ENCODE peak calls at places on chromosomes 7 and 10, in five cellular contexts. One of them, this sample, is unnamed. For H3K9me3, the result is how much of the 10 kb centered on the place peaks cover.

GRCh38 chr7:4866528-4867496 is 5.0 kb upstream of the PAPOLB start:
- DNase-seq in psoas muscle: no peak
- DNase-seq in right cardiac atrium: no peak
- DNase-seq in A549: no peak
- DNase-seq in CD4-positive, alpha-beta memory T cell: no peak
- DNase-seq in this sample: no peak

GRCh38 chr10:1625079-1625478 is 112.2 kb downstream of the ADARB2 start:
- DNase-seq in A549: no peak
- DNase-seq in CD4-positive, alpha-beta memory T cell: no peak
- DNase-seq in psoas muscle: no peak
- DNase-seq in right cardiac atrium: no peak
- DNase-seq in this sample: no peak

GRCh38 chr10:32299354-32299980 is 47.5 kb downstream of the EPC1 start:
- DNase-seq in right cardiac atrium: no peak
- DNase-seq in A549: no peak
- DNase-seq in CD4-positive, alpha-beta memory T cell: no peak
- DNase-seq in psoas muscle: no peak
- DNase-seq in this sample: no peak

GRCh38 chr7:2044311-2044882 is 188.3 kb downstream of the MAD1L1 start:
- DNase-seq in A549: no peak
- DNase-seq in right cardiac atrium: no peak
- DNase-seq in CD4-positive, alpha-beta memory T cell: no peak
- DNase-seq in psoas muscle: peak
- DNase-seq in this sample: no peak

GRCh38 chr7:18890134-18890533 is 227.3 kb downstream of the TWIST1 start:
- DNase-seq in A549: no peak
- DNase-seq in CD4-positive, alpha-beta memory T cell: no peak
- DNase-seq in psoas muscle: no peak
- DNase-seq in right cardiac atrium: no peak
- DNase-seq in this sample: peak

GRCh38 chr7:80942261-80943041 is 23.6 kb upstream of the SEMA3C start:
- DNase-seq in CD4-positive, alpha-beta memory T cell: no peak
- DNase-seq in right cardiac atrium: peak
- DNase-seq in A549: peak
- DNase-seq in psoas muscle: peak
- DNase-seq in this sample: peak

GRCh38 chr10:59804220-59804619 is 51.0 kb upstream of the MRLN start:
- DNase-seq in psoas muscle: no peak
- DNase-seq in CD4-positive, alpha-beta memory T cell: no peak
- DNase-seq in A549: no peak
- DNase-seq in right cardiac atrium: no peak
- DNase-seq in this sample: no peak

GRCh38 chr10:62426600-62426999 is 52.4 kb downstream of the ZNF365 start:
- DNase-seq in CD4-positive, alpha-beta memory T cell: no peak
- DNase-seq in psoas muscle: no peak
- DNase-seq in A549: peak
- DNase-seq in right cardiac atrium: no peak
- DNase-seq in this sample: no peak

GRCh38 chr7:127322832-127323231 is 69.7 kb downstream of the ZNF800 start:
- DNase-seq in CD4-positive, alpha-beta memory T cell: no peak
- DNase-seq in A549: no peak
- DNase-seq in psoas muscle: no peak
- DNase-seq in right cardiac atrium: no peak
- DNase-seq in this sample: no peak

GRCh38 chr7:33757563-33758165 is 147.7 kb upstream of the BMPER start:
- DNase-seq in CD4-positive, alpha-beta memory T cell: no peak
- DNase-seq in right cardiac atrium: no peak
- DNase-seq in A549: peak
- DNase-seq in psoas muscle: no peak
- DNase-seq in this sample: no peak

GRCh38 chr10:86651631-86652331 is 2.6 kb upstream of the OPN4 start:
- DNase-seq in CD4-positive, alpha-beta memory T cell: no peak
- DNase-seq in A549: no peak
- DNase-seq in right cardiac atrium: no peak
- DNase-seq in psoas muscle: no peak
- DNase-seq in this sample: no peak

GRCh38 chr10:73110345-73110849 is at the start of gene NUDT13:
- DNase-seq in right cardiac atrium: peak
- DNase-seq in CD4-positive, alpha-beta memory T cell: peak
- DNase-seq in psoas muscle: peak
- DNase-seq in A549: peak
- DNase-seq in this sample: no peak

GRCh38 chr10:62305813-62306212 is 37.2 kb upstream of the RTKN2 start:
- DNase-seq in psoas muscle: no peak
- DNase-seq in A549: no peak
- DNase-seq in CD4-positive, alpha-beta memory T cell: no peak
- DNase-seq in right cardiac atrium: no peak
- DNase-seq in this sample: no peak

GRCh38 chr10:95536894-95537542 is 24.2 kb downstream of the SORBS1 start:
- DNase-seq in A549: no peak
- DNase-seq in CD4-positive, alpha-beta memory T cell: no peak
- DNase-seq in psoas muscle: no peak
- DNase-seq in right cardiac atrium: no peak
- DNase-seq in this sample: no peak

GRCh38 chr7:107999814-108000560 is 3.0 kb downstream of the LAMB1 start:
- DNase-seq in psoas muscle: no peak
- DNase-seq in CD4-positive, alpha-beta memory T cell: no peak
- DNase-seq in right cardiac atrium: no peak
- DNase-seq in A549: no peak
- DNase-seq in this sample: no peak

GRCh38 chr7:103048833-103049232 is 25.8 kb downstream of the FBXL13 start:
- DNase-seq in right cardiac atrium: no peak
- DNase-seq in psoas muscle: no peak
- DNase-seq in CD4-positive, alpha-beta memory T cell: no peak
- DNase-seq in A549: peak
- DNase-seq in this sample: no peak

GRCh38 chr7:29879609-29880008 is 73.3 kb downstream of the WIPF3 start:
- DNase-seq in CD4-positive, alpha-beta memory T cell: no peak
- DNase-seq in psoas muscle: peak
- DNase-seq in right cardiac atrium: no peak
- DNase-seq in A549: no peak
- DNase-seq in this sample: no peak

GRCh38 chr10:78552261-78552811 is 516.4 kb upstream of the ZMIZ1 start:
- DNase-seq in right cardiac atrium: peak
- DNase-seq in A549: no peak
- DNase-seq in psoas muscle: peak
- DNase-seq in CD4-positive, alpha-beta memory T cell: no peak
- DNase-seq in this sample: peak

GRCh38 chr10:123808873-123809272 is 82.7 kb downstream of the CPXM2 start:
- DNase-seq in CD4-positive, alpha-beta memory T cell: no peak
- DNase-seq in A549: peak
- DNase-seq in right cardiac atrium: no peak
- DNase-seq in psoas muscle: no peak
- DNase-seq in this sample: no peak

DNA sequence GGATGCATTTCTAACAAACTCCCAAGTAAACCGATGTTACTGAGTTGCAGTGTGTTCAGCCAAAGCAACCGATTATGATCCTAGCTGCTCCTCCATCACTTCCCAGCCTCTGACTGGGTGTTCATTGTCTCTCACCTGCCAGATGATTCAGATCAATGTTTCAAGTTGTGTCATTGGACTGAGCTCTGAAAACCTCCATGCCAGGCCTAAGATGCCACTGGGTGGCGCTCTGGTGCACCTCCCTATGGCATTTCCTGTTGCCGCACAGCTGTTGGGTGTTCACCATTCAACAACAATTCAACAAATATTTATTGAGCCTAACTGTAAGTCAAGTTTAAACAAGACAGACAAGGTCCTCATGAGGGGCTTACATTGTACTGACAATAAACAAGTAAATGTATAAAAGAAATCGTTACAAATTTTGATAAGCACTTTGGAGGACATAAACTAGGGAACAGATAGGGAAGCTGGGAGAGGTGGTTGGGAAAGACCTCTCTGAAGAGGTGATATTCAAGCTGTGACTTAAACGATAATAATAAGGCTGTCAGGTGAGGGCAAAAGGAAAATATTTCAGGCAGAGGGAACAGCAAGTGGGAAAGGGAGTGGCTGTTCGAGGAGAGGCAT is 22.8 kb downstream of the RGR start:
- DNase-seq in psoas muscle: no peak
- DNase-seq in right cardiac atrium: peak
- DNase-seq in A549: peak
- DNase-seq in CD4-positive, alpha-beta memory T cell: peak
- DNase-seq in this sample: no peak
- H3K27ac ChIP-seq in psoas muscle: no peak
- H3K27ac ChIP-seq in right cardiac atrium: no peak
- H3K27ac ChIP-seq in A549: no peak
- H3K27ac ChIP-seq in CD4-positive, alpha-beta memory T cell: no peak
- H3K27ac ChIP-seq in this sample: no peak

GRCh38 chr7:64603271-64603670 is 40.4 kb upstream of the ZNF680 start:
- DNase-seq in CD4-positive, alpha-beta memory T cell: no peak
- DNase-seq in psoas muscle: no peak
- DNase-seq in right cardiac atrium: no peak
- DNase-seq in A549: no peak
- DNase-seq in this sample: no peak

GRCh38 chr7:64602086-64602485 is 39.2 kb upstream of the ZNF680 start:
- DNase-seq in CD4-positive, alpha-beta memory T cell: no peak
- DNase-seq in psoas muscle: no peak
- DNase-seq in A549: no peak
- DNase-seq in right cardiac atrium: no peak
- DNase-seq in this sample: no peak

GRCh38 chr7:64602518-64602917 is 39.6 kb upstream of the ZNF680 start:
- DNase-seq in A549: no peak
- DNase-seq in psoas muscle: no peak
- DNase-seq in CD4-positive, alpha-beta memory T cell: no peak
- DNase-seq in right cardiac atrium: no peak
- DNase-seq in this sample: no peak

GRCh38 chr7:64608116-64608910 is 45.4 kb upstream of the ZNF680 start:
- DNase-seq in right cardiac atrium: no peak
- DNase-seq in CD4-positive, alpha-beta memory T cell: no peak
- DNase-seq in psoas muscle: no peak
- DNase-seq in A549: no peak
- DNase-seq in this sample: no peak

GRCh38 chr7:64606385-64606784 is 43.5 kb upstream of the ZNF680 start:
- DNase-seq in right cardiac atrium: no peak
- DNase-seq in A549: no peak
- DNase-seq in psoas muscle: no peak
- DNase-seq in CD4-positive, alpha-beta memory T cell: no peak
- DNase-seq in this sample: no peak
- H3K9me3 ChIP-seq in right cardiac atrium: under half
- H3K9me3 ChIP-seq in A549: under half
- H3K9me3 ChIP-seq in psoas muscle: under half
- H3K9me3 ChIP-seq in CD4-positive, alpha-beta memory T cell: under half
- H3K9me3 ChIP-seq in this sample: under half

DNA sequence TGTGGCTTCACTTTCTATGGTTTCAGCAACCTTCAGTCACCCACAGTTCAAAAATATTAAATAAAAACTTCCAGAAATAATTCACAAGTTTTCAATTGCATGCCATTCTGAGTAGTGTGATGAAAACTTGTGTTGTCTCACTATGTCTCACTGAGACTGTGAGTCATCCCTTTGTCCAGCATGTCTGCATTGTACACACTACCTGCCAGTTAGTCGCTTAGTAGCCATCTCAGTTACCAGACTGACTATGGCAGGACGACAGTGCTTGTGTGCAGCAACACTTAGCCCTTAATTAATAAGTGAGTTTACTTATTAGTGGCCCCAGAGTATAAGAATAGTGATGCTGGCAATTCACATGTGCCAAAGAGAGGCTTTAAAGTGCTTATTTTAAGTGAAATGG is 22.5 kb downstream of the CCDC186 start:
- DNase-seq in psoas muscle: no peak
- DNase-seq in CD4-positive, alpha-beta memory T cell: no peak
- DNase-seq in right cardiac atrium: no peak
- DNase-seq in A549: peak
- DNase-seq in this sample: peak
- H3K27ac ChIP-seq in psoas muscle: no peak
- H3K27ac ChIP-seq in CD4-positive, alpha-beta memory T cell: no peak
- H3K27ac ChIP-seq in right cardiac atrium: no peak
- H3K27ac ChIP-seq in A549: peak
- H3K27ac ChIP-seq in this sample: no peak

DNA sequence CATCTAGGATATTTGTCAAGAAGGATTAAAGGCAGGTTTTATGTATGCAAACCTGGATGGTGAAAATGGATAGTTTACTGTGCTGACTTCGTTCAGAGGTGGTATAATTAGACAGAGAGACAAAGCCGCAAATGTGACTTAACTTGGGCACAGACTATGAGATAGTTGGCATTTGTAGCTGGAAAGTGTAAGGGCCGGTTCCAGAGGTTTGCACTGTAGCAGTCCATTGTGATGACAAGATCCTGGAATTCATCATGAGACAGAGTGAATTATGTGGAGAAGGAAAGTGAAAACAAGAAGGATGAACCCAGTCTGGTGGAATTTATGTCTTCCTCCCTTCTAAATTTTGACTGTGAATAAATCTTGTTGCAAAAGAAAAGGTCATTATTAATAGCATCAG is 139.0 kb downstream of the CNTNAP2 start:
- DNase-seq in CD4-positive, alpha-beta memory T cell: no peak
- DNase-seq in A549: no peak
- DNase-seq in psoas muscle: no peak
- DNase-seq in right cardiac atrium: no peak
- DNase-seq in this sample: no peak
- H3K9me3 ChIP-seq in CD4-positive, alpha-beta memory T cell: under half
- H3K9me3 ChIP-seq in A549: under half
- H3K9me3 ChIP-seq in psoas muscle: under half
- H3K9me3 ChIP-seq in right cardiac atrium: under half
- H3K9me3 ChIP-seq in this sample: under half